ENCODE peak calls at places on chromosome 5, in five cellular contexts. One of them, this sample, is unnamed.

GRCh38 chr5:181173420-181174342 is 26.3 kb downstream of the OR2V2 start:
- DNase-seq in RWPE1: peak; percentile 72
- DNase-seq in neural crest cell: no peak
- DNase-seq in tibial nerve: no peak
- DNase-seq in foreskin fibroblast: peak; percentile 76
- DNase-seq in this sample: peak; percentile 27

GRCh38 chr5:43772601-43773031 is 169.6 kb downstream of the NNT start:
- DNase-seq in RWPE1: peak; percentile 48
- DNase-seq in tibial nerve: no peak
- DNase-seq in neural crest cell: no peak
- DNase-seq in foreskin fibroblast: peak; percentile 54
- DNase-seq in this sample: no peak

GRCh38 chr5:167063788-167064187 is 1227.7 kb upstream of the WWC1 start:
- DNase-seq in neural crest cell: no peak
- DNase-seq in RWPE1: no peak
- DNase-seq in foreskin fibroblast: no peak
- DNase-seq in tibial nerve: no peak
- DNase-seq in this sample: no peak

GRCh38 chr5:52769061-52769460 is 18.7 kb upstream of the ITGA1 start:
- DNase-seq in RWPE1: no peak
- DNase-seq in foreskin fibroblast: no peak
- DNase-seq in tibial nerve: no peak
- DNase-seq in neural crest cell: no peak
- DNase-seq in this sample: no peak

GRCh38 chr5:16453609-16454008 is 12.0 kb downstream of the ZNF622 start:
- DNase-seq in tibial nerve: no peak
- DNase-seq in RWPE1: no peak
- DNase-seq in foreskin fibroblast: no peak
- DNase-seq in neural crest cell: no peak
- DNase-seq in this sample: no peak

GRCh38 chr5:107704686-107705389 is 34.1 kb upstream of the EFNA5 start:
- DNase-seq in tibial nerve: no peak
- DNase-seq in RWPE1: no peak
- DNase-seq in foreskin fibroblast: peak; percentile 10
- DNase-seq in neural crest cell: no peak
- DNase-seq in this sample: no peak

GRCh38 chr5:68086857-68087256 is 128.7 kb upstream of the PIK3R1 start:
- DNase-seq in tibial nerve: peak; percentile 73
- DNase-seq in neural crest cell: no peak
- DNase-seq in foreskin fibroblast: peak; percentile 91
- DNase-seq in RWPE1: no peak
- DNase-seq in this sample: no peak

GRCh38 chr5:127002390-127002789 is 28.0 kb downstream of the MARCHF3 start:
- DNase-seq in tibial nerve: no peak
- DNase-seq in neural crest cell: no peak
- DNase-seq in RWPE1: no peak
- DNase-seq in foreskin fibroblast: no peak
- DNase-seq in this sample: no peak

GRCh38 chr5:3034881-3035280 is 283.4 kb upstream of the IRX2 start:
- DNase-seq in neural crest cell: no peak
- DNase-seq in tibial nerve: no peak
- DNase-seq in foreskin fibroblast: no peak
- DNase-seq in RWPE1: no peak
- DNase-seq in this sample: no peak

GRCh38 chr5:148898413-148899075 is 72.1 kb downstream of the ADRB2 start:
- DNase-seq in neural crest cell: no peak
- DNase-seq in tibial nerve: no peak
- DNase-seq in RWPE1: no peak
- DNase-seq in foreskin fibroblast: peak; percentile 73
- DNase-seq in this sample: no peak

GRCh38 chr5:66281309-66281708 is 137.2 kb downstream of the SREK1 start:
- DNase-seq in neural crest cell: no peak
- DNase-seq in tibial nerve: no peak
- DNase-seq in RWPE1: no peak
- DNase-seq in foreskin fibroblast: no peak
- DNase-seq in this sample: no peak

GRCh38 chr5:73950441-73950873 is 324.5 kb downstream of the ARHGEF28 start:
- DNase-seq in RWPE1: no peak
- DNase-seq in foreskin fibroblast: peak; percentile 38
- DNase-seq in tibial nerve: no peak
- DNase-seq in neural crest cell: no peak
- DNase-seq in this sample: no peak

GRCh38 chr5:55897905-55898304 is 46.7 kb downstream of the IL31RA start:
- DNase-seq in tibial nerve: peak; percentile 38
- DNase-seq in neural crest cell: no peak
- DNase-seq in RWPE1: no peak
- DNase-seq in foreskin fibroblast: peak; percentile 98
- DNase-seq in this sample: no peak

GRCh38 chr5:172897691-172898512 is 61.3 kb upstream of the RPL26L1 start:
- DNase-seq in tibial nerve: no peak
- DNase-seq in foreskin fibroblast: peak; percentile 88
- DNase-seq in RWPE1: no peak
- DNase-seq in neural crest cell: no peak
- DNase-seq in this sample: no peak

GRCh38 chr5:54275361-54275760 is 35.0 kb downstream of the ARL15 start:
- DNase-seq in RWPE1: no peak
- DNase-seq in neural crest cell: no peak
- DNase-seq in tibial nerve: no peak
- DNase-seq in foreskin fibroblast: peak; percentile 57
- DNase-seq in this sample: no peak

GRCh38 chr5:50711280-50711679 is 44.8 kb downstream of the PARP8 start:
- DNase-seq in foreskin fibroblast: no peak
- DNase-seq in neural crest cell: no peak
- DNase-seq in RWPE1: peak; percentile 9
- DNase-seq in tibial nerve: no peak
- DNase-seq in this sample: peak; percentile 48

GRCh38 chr5:5105531-5105930 is 34.6 kb upstream of the ADAMTS16 start:
- DNase-seq in tibial nerve: no peak
- DNase-seq in foreskin fibroblast: no peak
- DNase-seq in RWPE1: peak; percentile 31
- DNase-seq in neural crest cell: no peak
- DNase-seq in this sample: no peak

GRCh38 chr5:111859031-111859430 is 102.0 kb upstream of the NREP start:
- DNase-seq in foreskin fibroblast: peak; percentile 61
- DNase-seq in neural crest cell: no peak
- DNase-seq in RWPE1: no peak
- DNase-seq in tibial nerve: no peak
- DNase-seq in this sample: no peak

GRCh38 chr5:132069994-132070393 is 3.6 kb upstream of the CSF2 start:
- DNase-seq in RWPE1: no peak
- DNase-seq in foreskin fibroblast: no peak
- DNase-seq in neural crest cell: no peak
- DNase-seq in tibial nerve: no peak
- DNase-seq in this sample: no peak

GRCh38 chr5:132072508-132072907 is 1.1 kb upstream of the CSF2 start:
- DNase-seq in neural crest cell: no peak
- DNase-seq in foreskin fibroblast: no peak
- DNase-seq in RWPE1: no peak
- DNase-seq in tibial nerve: no peak
- DNase-seq in this sample: no peak

GRCh38 chr5:132072070-132072469 is 1.5 kb upstream of the CSF2 start:
- DNase-seq in RWPE1: no peak
- DNase-seq in neural crest cell: no peak
- DNase-seq in tibial nerve: no peak
- DNase-seq in foreskin fibroblast: no peak
- DNase-seq in this sample: no peak

GRCh38 chr5:132070460-132071337 is 2.9 kb upstream of the CSF2 start:
- DNase-seq in tibial nerve: no peak
- DNase-seq in foreskin fibroblast: peak; percentile 52
- DNase-seq in neural crest cell: no peak
- DNase-seq in RWPE1: no peak
- DNase-seq in this sample: no peak

DNA sequence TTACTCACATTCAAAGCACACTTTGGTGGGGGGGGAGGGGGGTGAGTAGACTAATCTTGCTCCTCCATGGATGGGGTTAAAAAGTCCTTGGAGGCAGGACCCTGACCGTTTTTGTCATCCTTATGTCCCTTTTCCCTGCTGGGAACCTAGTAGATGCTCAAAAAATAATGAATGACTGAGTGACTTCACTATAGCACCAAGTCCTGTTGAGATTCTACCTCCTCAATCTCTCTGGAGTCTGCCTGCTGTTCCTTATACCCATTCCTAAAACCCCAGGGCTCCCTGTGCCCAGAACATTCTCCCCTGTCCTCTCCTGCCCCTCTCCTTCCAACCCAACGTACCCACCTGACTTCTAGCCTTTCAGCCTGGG is 2.3 kb upstream of the CSF2 start:
- DNase-seq in RWPE1: no peak
- DNase-seq in neural crest cell: no peak
- DNase-seq in foreskin fibroblast: no peak
- DNase-seq in tibial nerve: no peak
- DNase-seq in this sample: no peak
- TF ChIP-seq CTCF in RWPE1: no peak
- TF ChIP-seq CTCF in neural crest cell: no peak
- TF ChIP-seq CTCF in foreskin fibroblast: no peak
- TF ChIP-seq CTCF in tibial nerve: no peak
- TF ChIP-seq CTCF in this sample: no peak

DNA sequence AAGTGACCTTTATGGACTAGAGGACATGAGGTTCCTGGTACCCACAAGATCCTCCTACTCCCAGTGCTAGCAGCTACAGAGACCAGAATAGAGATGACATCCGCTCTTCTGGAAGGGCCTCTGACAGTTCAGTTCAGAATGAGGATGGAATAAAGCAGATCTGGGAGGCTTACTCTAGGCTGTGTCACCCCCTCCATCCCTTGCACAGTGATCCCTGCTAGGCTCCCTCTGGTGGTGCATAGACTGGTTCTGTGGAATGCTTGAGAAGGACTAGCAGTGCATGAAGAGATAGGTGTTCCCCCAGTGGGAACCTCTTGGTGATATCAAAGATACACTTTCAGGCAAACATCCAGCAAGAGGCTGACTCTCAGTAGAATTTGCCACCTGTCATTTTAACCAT is 83.0 kb downstream of the NPR3 start:
- DNase-seq in RWPE1: peak; percentile 37
- DNase-seq in tibial nerve: no peak
- DNase-seq in neural crest cell: no peak
- DNase-seq in foreskin fibroblast: peak; percentile 62
- DNase-seq in this sample: no peak
- TF ChIP-seq CTCF in RWPE1: no peak
- TF ChIP-seq CTCF in tibial nerve: no peak
- TF ChIP-seq CTCF in neural crest cell: no peak
- TF ChIP-seq CTCF in foreskin fibroblast: peak; percentile 45
- TF ChIP-seq CTCF in this sample: no peak

GRCh38 chr5:84382363-84383295 is 2.1 kb downstream of the EDIL3 start:
- DNase-seq in tibial nerve: peak; percentile 19
- DNase-seq in foreskin fibroblast: peak; percentile 24
- DNase-seq in neural crest cell: peak; percentile 24
- DNase-seq in RWPE1: peak; percentile 52
- DNase-seq in this sample: no peak
- TF ChIP-seq CTCF in tibial nerve: no peak
- TF ChIP-seq CTCF in foreskin fibroblast: no peak
- TF ChIP-seq CTCF in neural crest cell: no peak
- TF ChIP-seq CTCF in RWPE1: no peak
- TF ChIP-seq CTCF in this sample: no peak

DNA sequence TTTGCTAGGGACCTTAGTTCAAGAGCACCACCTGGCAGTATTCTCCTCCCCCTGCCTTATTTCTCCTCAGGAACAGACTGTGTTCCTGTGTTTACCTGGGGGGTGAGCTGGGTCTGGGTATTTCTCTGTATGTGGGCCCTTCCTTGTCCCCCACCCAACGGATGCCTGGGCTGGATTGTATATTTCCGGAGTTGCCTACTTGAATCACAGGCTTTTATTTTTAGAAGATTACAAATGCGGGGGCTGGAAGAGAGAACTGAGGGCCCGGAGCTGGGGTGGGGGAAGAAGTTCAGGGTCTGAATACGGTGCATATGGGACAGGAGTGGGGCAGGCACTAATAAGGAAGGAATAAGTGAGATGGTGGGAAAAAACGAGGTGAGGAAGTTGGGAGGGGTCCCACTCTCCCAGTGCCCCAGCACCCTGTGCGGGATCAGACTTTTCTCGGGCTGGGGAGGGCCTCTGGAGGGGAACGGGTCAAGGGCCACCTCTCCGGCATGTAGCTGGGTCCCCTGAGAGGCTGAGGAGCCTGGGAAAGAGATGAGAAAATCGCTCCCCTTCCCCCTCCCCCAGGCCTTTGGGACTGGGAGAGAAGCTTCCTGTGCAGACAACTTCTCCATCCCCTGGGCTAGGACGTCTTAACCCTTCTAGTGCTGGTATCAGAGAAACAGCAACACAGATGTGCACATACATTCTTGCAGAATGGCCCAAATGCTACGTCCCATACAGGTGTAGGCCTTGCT is 42.1 kb downstream of the PCDH1 start:
- DNase-seq in RWPE1: no peak
- DNase-seq in neural crest cell: no peak
- DNase-seq in foreskin fibroblast: no peak
- DNase-seq in tibial nerve: no peak
- DNase-seq in this sample: no peak
- TF ChIP-seq CTCF in RWPE1: no peak
- TF ChIP-seq CTCF in neural crest cell: no peak
- TF ChIP-seq CTCF in foreskin fibroblast: no peak
- TF ChIP-seq CTCF in tibial nerve: no peak
- TF ChIP-seq CTCF in this sample: no peak

GRCh38 chr5:141677415-141677814 is 4.6 kb downstream of the ARAP3 start:
- DNase-seq in tibial nerve: no peak
- DNase-seq in foreskin fibroblast: no peak
- DNase-seq in RWPE1: no peak
- DNase-seq in neural crest cell: peak; percentile 38
- DNase-seq in this sample: no peak
- TF ChIP-seq CTCF in tibial nerve: no peak
- TF ChIP-seq CTCF in foreskin fibroblast: no peak
- TF ChIP-seq CTCF in RWPE1: no peak
- TF ChIP-seq CTCF in neural crest cell: peak; percentile 53
- TF ChIP-seq CTCF in this sample: no peak

GRCh38 chr5:147398860-147399259 is 111.0 kb downstream of the DPYSL3 start:
- DNase-seq in foreskin fibroblast: peak; percentile 88
- DNase-seq in tibial nerve: no peak
- DNase-seq in RWPE1: no peak
- DNase-seq in neural crest cell: no peak
- DNase-seq in this sample: no peak

GRCh38 chr5:147400076-147400809 is 109.6 kb downstream of the DPYSL3 start:
- DNase-seq in tibial nerve: no peak
- DNase-seq in RWPE1: no peak
- DNase-seq in foreskin fibroblast: no peak
- DNase-seq in neural crest cell: no peak
- DNase-seq in this sample: no peak

GRCh38 chr5:147400836-147401235 is 109.0 kb downstream of the DPYSL3 start:
- DNase-seq in RWPE1: no peak
- DNase-seq in foreskin fibroblast: peak; percentile 26
- DNase-seq in tibial nerve: no peak
- DNase-seq in neural crest cell: no peak
- DNase-seq in this sample: no peak

GRCh38 chr5:147396070-147396469 is 113.8 kb downstream of the DPYSL3 start:
- DNase-seq in RWPE1: no peak
- DNase-seq in foreskin fibroblast: peak; percentile 58
- DNase-seq in neural crest cell: no peak
- DNase-seq in tibial nerve: peak; percentile 83
- DNase-seq in this sample: no peak

GRCh38 chr5:147397616-147398015 is 112.3 kb downstream of the DPYSL3 start:
- DNase-seq in tibial nerve: no peak
- DNase-seq in neural crest cell: no peak
- DNase-seq in foreskin fibroblast: no peak
- DNase-seq in RWPE1: no peak
- DNase-seq in this sample: no peak
- TF ChIP-seq CTCF in tibial nerve: no peak
- TF ChIP-seq CTCF in neural crest cell: no peak
- TF ChIP-seq CTCF in foreskin fibroblast: no peak
- TF ChIP-seq CTCF in RWPE1: no peak
- TF ChIP-seq CTCF in this sample: peak; percentile 15

This sample was measured in CD14-positive monocyte.